ENCODE peak calls at places on chromosomes 1 and 21, in five cellular contexts. V is T-helper 9 cell, Q is H7, U is NCI-H1105 treated with DMSO at 0.1 percent for 48 hours, T is fibroblast of the aortic adventitia. H is an unnamed sample.

GRCh38 chr1:229230136-229230892 is 40.6 kb upstream of the RAB4A start:
- DNase-seq in U (no peak), V (no peak), Q (peak), T (no peak), H (no peak)

GRCh38 chr21:16870116-16870515 is 642.7 kb upstream of the CXADR start:
- DNase-seq in U (no peak), V (no peak), T (peak), Q (no peak), H (no peak)

GRCh38 chr1:220371324-220371723 is 99.1 kb upstream of the RAB3GAP2 start:
- DNase-seq in T (no peak), U (peak), V (no peak), Q (peak), H (no peak)

GRCh38 chr1:910881-911721 is 12.6 kb upstream of the SAMD11 start:
- DNase-seq in U (no peak), T (peak), Q (peak), V (no peak), H (no peak)

GRCh38 chr21:27741736-27742135 is 774.8 kb upstream of the ADAMTS5 start:
- DNase-seq in V (no peak), U (no peak), T (peak), Q (no peak), H (no peak)

GRCh38 chr1:6512908-6513280 is 21.4 kb upstream of the PLEKHG5 start:
- DNase-seq in U (no peak), T (no peak), V (no peak), Q (peak), H (no peak)

GRCh38 chr21:42013338-42013737 is 3.2 kb upstream of the ZBTB21 start:
- DNase-seq in Q (no peak), U (no peak), T (no peak), V (no peak), H (no peak)

GRCh38 chr1:180137767-180138166 is 16.9 kb upstream of the QSOX1 start:
- DNase-seq in T (no peak), Q (no peak), V (no peak), U (peak), H (no peak)

GRCh38 chr1:184935919-184936798 is 38.1 kb downstream of the NIBAN1 start:
- DNase-seq in U (no peak), V (no peak), T (no peak), Q (no peak), H (no peak)

GRCh38 chr1:61538228-61538627 is 186.7 kb downstream of the TM2D1 start:
- DNase-seq in U (no peak), T (no peak), V (no peak), Q (no peak), H (no peak)

GRCh38 chr1:159847231-159847630 is 15.2 kb downstream of the VSIG8 start:
- DNase-seq in U (no peak), V (no peak), Q (no peak), T (no peak), H (no peak)

GRCh38 chr1:2145946-2146835 is 48.4 kb downstream of the FAAP20 start:
- DNase-seq in Q (no peak), U (no peak), V (no peak), T (no peak), H (peak)

GRCh38 chr1:75733661-75734060 is 9.2 kb downstream of the ACADM start:
- DNase-seq in Q (no peak), T (no peak), V (no peak), U (no peak), H (no peak)

GRCh38 chr1:8031176-8031785 is 5.2 kb upstream of the ERRFI1 start:
- DNase-seq in Q (no peak), V (no peak), U (peak), T (peak), H (no peak)

GRCh38 chr1:21299007-21299406 is 8.7 kb upstream of the ECE1 start:
- DNase-seq in T (no peak), U (no peak), V (no peak), Q (no peak), H (no peak)

GRCh38 chr1:50651476-50652263 is 228.4 kb upstream of the DMRTA2 start:
- DNase-seq in T (no peak), Q (no peak), U (peak), V (no peak), H (no peak)

GRCh38 chr1:151273924-151274466 is 8.1 kb upstream of the ZNF687 start:
- DNase-seq in U (no peak), Q (no peak), T (no peak), V (no peak), H (no peak)

GRCh38 chr1:168783424-168783823 is 54.4 kb upstream of the DPT start:
- DNase-seq in T (no peak), Q (no peak), U (no peak), V (no peak), H (no peak)

GRCh38 chr1:71045463-71046028 is 2.1 kb downstream of the PTGER3 start:
- DNase-seq in T (no peak), V (no peak), U (no peak), Q (no peak), H (no peak)

GRCh38 chr1:248847181-248847955 is 9.3 kb downstream of the ZNF672 start:
- DNase-seq in Q (no peak), T (no peak), V (no peak), U (no peak), H (peak)

GRCh38 chr1:99643021-99643779 is 2.7 kb upstream of the PALMD start:
- DNase-seq in Q (no peak), V (no peak), U (no peak), T (no peak), H (no peak)

GRCh38 chr1:217953922-217954321 is 322.8 kb downstream of the SPATA17 start:
- DNase-seq in V (no peak), Q (no peak), T (no peak), U (peak), H (no peak)

GRCh38 chr1:62530516-62531154 is 66.7 kb upstream of the ANGPTL3 start:
- DNase-seq in V (no peak), Q (peak), T (peak), U (no peak), H (no peak)

GRCh38 chr1:3625151-3625907 is 514 bp downstream of the TPRG1L start:
- DNase-seq in U (peak), V (no peak), Q (peak), T (peak), H (peak)

GRCh38 chr1:165369255-165369848 is 12.8 kb upstream of the LMX1A start:
- DNase-seq in T (peak), Q (peak), U (no peak), V (peak), H (peak)

GRCh38 chr1:208084764-208085163 is 159.4 kb downstream of the PLXNA2 start:
- DNase-seq in T (no peak), U (no peak), Q (no peak), V (no peak), H (no peak)

GRCh38 chr1:38292969-38293368 is 246.4 kb upstream of the POU3F1 start:
- DNase-seq in V (no peak), U (no peak), Q (no peak), T (no peak), H (no peak)

GRCh38 chr1:11680270-11681070 is 478 bp downstream of the MAD2L2 start:
- DNase-seq in T (peak), V (no peak), U (no peak), Q (peak), H (no peak)

GRCh38 chr1:156887324-156887723 is 6.2 kb upstream of the PEAR1 start:
- DNase-seq in U (no peak), Q (peak), V (no peak), T (no peak), H (no peak)

GRCh38 chr1:64523938-64524337 is 54.0 kb downstream of the CACHD1 start:
- DNase-seq in U (no peak), T (no peak), Q (no peak), V (no peak), H (no peak)

GRCh38 chr1:8456991-8457390 is 139.1 kb downstream of the SLC45A1 start:
- DNase-seq in U (no peak), Q (no peak), V (no peak), T (no peak), H (no peak)

GRCh38 chr1:236904874-236905741 is 99.1 kb downstream of the MT1HL1 start:
- DNase-seq in Q (no peak), U (no peak), V (no peak), T (peak), H (no peak)

GRCh38 chr1:25204797-25205441 is 27.4 kb downstream of the SYF2 start:
- DNase-seq in U (peak), V (no peak), T (peak), Q (peak), H (no peak)

GRCh38 chr1:167648978-167649752 is 19.1 kb downstream of the RCSD1 start:
- DNase-seq in T (no peak), U (no peak), Q (peak), V (no peak), H (no peak)